ENCODE peak calls at places on chromosomes 12 and 14, in ten cellular contexts. S, P, I, F, T, Q, D, G, V and Z are unnamed samples.

GRCh38 chr12:132176358-132176919 is 32.2 kb downstream of the NOC4L start:
- DNase-seq in V (no peak), D (no peak), I (no peak), T (no peak), Q (no peak), F (no peak), S (no peak), G (peak), P (no peak), Z (no peak)

GRCh38 chr12:26723379-26724308 is 109.3 kb downstream of the ITPR2 start:
- DNase-seq in Q (peak), G (no peak), P (no peak), I (no peak), S (peak), V (no peak), T (peak), D (peak), F (peak), Z (peak)

GRCh38 chr12:124842073-124842749 is 21.5 kb downstream of the SCARB1 start:
- DNase-seq in T (no peak), F (no peak), D (no peak), I (no peak), Q (no peak), V (no peak), G (no peak), P (no peak), S (peak), Z (no peak)

GRCh38 chr14:51206462-51206861 is 33.6 kb upstream of the TMX1 start:
- DNase-seq in G (no peak), D (no peak), Q (no peak), S (no peak), V (no peak), I (no peak), P (no peak), T (no peak), F (no peak), Z (no peak)

GRCh38 chr12:53299101-53299453 is 418 bp upstream of the MYG1 start:
- DNase-seq in F (peak), V (peak), P (no peak), G (no peak), T (peak), Q (peak), S (no peak), I (peak), D (peak), Z (peak)

GRCh38 chr12:6963016-6963731 is 7.3 kb downstream of the PHB2 start:
- DNase-seq in D (no peak), Q (no peak), F (no peak), I (no peak), T (no peak), G (peak), P (no peak), S (peak), V (peak), Z (no peak)

GRCh38 chr12:52380271-52380694 is 5.2 kb downstream of the KRT84 start:
- DNase-seq in T (peak), I (peak), F (peak), G (no peak), V (peak), D (peak), P (no peak), S (no peak), Q (peak), Z (peak)

GRCh38 chr12:106908561-106908960 is 47.1 kb upstream of the TMEM263 start:
- DNase-seq in V (no peak), P (no peak), I (no peak), Q (no peak), T (no peak), F (no peak), S (no peak), D (no peak), G (no peak), Z (no peak)

GRCh38 chr14:32012062-32012461 is 65.0 kb upstream of the ARHGAP5 start:
- DNase-seq in S (no peak), G (no peak), D (no peak), P (no peak), F (no peak), T (no peak), V (no peak), I (no peak), Q (peak), Z (peak)

GRCh38 chr12:43930032-43930431 is 94.2 kb downstream of the TMEM117 start:
- DNase-seq in T (no peak), F (no peak), D (no peak), Q (no peak), P (no peak), I (no peak), G (no peak), S (no peak), V (no peak), Z (no peak)

GRCh38 chr12:43931187-43931586 is 95.3 kb downstream of the TMEM117 start:
- DNase-seq in Q (no peak), G (no peak), T (no peak), F (no peak), V (no peak), P (no peak), I (no peak), S (no peak), D (no peak), Z (no peak)
- TF ChIP-seq CTCF in Q (no peak), G (no peak), T (no peak), F (no peak), V (no peak), P (no peak), I (no peak), S (no peak), D (no peak), Z (no peak)

GRCh38 chr12:56255671-56256070 is 2.5 kb downstream of the ANKRD52 start:
- DNase-seq in D (no peak), P (no peak), V (no peak), S (no peak), Q (no peak), F (no peak), I (no peak), T (no peak), G (peak), Z (no peak)

GRCh38 chr12:56257071-56257470 is 1.1 kb downstream of the ANKRD52 start:
- DNase-seq in F (no peak), V (no peak), S (no peak), T (no peak), Q (no peak), P (no peak), G (no peak), D (no peak), I (no peak), Z (no peak)

GRCh38 chr12:56258068-56258819 is at the start of gene ANKRD52:
- DNase-seq in S (peak), F (peak), T (peak), Q (peak), I (peak), P (peak), D (peak), G (peak), V (peak), Z (peak)

GRCh38 chr12:56257491-56258067 is 605 bp downstream of the ANKRD52 start:
- DNase-seq in T (no peak), Q (peak), G (no peak), F (peak), I (peak), S (no peak), P (no peak), V (no peak), D (peak), Z (peak)

GRCh38 chr12:56256326-56256960 is 1.7 kb downstream of the ANKRD52 start:
- DNase-seq in I (peak), S (no peak), P (no peak), Q (peak), F (peak), V (no peak), T (peak), D (peak), G (peak), Z (peak)
- H3K4me3 ChIP-seq in I (peak), S (no peak), P (peak), Q (no peak), F (peak), V (no peak), T (peak), D (peak), G (peak), Z (peak)

GRCh38 chr14:60648934-60649814 is at the start of gene SIX1:
- DNase-seq in D (peak), G (peak), S (peak), P (peak), I (peak), T (peak), F (peak), Q (peak), V (peak), Z (peak)

GRCh38 chr14:60647081-60647836 is 2.0 kb downstream of the SIX1 start:
- DNase-seq in Q (peak), G (peak), I (peak), P (no peak), T (peak), V (peak), D (peak), F (peak), S (no peak), Z (no peak)

GRCh38 chr14:60647837-60648168 is 1.5 kb downstream of the SIX1 start:
- DNase-seq in V (no peak), I (no peak), Q (no peak), S (no peak), G (no peak), P (no peak), D (no peak), T (no peak), F (no peak), Z (no peak)

GRCh38 chr14:60649815-60650381 is 621 bp upstream of the SIX1 start:
- DNase-seq in S (no peak), T (no peak), V (no peak), Q (peak), I (peak), G (peak), D (peak), F (peak), P (no peak), Z (no peak)

GRCh38 chr14:60648169-60648933 is 926 bp downstream of the SIX1 start:
- DNase-seq in D (peak), T (peak), F (peak), S (no peak), V (peak), P (no peak), G (peak), I (peak), Q (peak), Z (peak)
- TF ChIP-seq CTCF in D (no peak), T (no peak), F (no peak), S (no peak), V (no peak), P (no peak), G (no peak), I (no peak), Q (no peak), Z (no peak)

GRCh38 chr12:31370645-31371620 is 45.0 kb upstream of the SINHCAF start:
- DNase-seq in I (no peak), P (no peak), V (no peak), T (no peak), F (peak), S (no peak), D (no peak), Q (peak), G (no peak), Z (peak)
- H3K4me3 ChIP-seq in I (no peak), P (no peak), V (peak), T (peak), F (no peak), S (peak), D (no peak), Q (no peak), G (peak), Z (no peak)

GRCh38 chr12:128258866-128259555 is 8.0 kb upstream of the TMEM132C start:
- DNase-seq in D (no peak), F (no peak), T (no peak), S (no peak), Q (no peak), P (no peak), V (no peak), I (no peak), G (no peak), Z (no peak)

GRCh38 chr12:128265566-128265965 is 1.4 kb upstream of the TMEM132C start:
- DNase-seq in G (no peak), I (no peak), S (peak), P (no peak), Q (no peak), V (no peak), F (no peak), D (no peak), T (no peak), Z (no peak)

GRCh38 chr12:128261757-128262156 is 5.2 kb upstream of the TMEM132C start:
- DNase-seq in F (no peak), Q (no peak), I (no peak), P (no peak), V (no peak), T (no peak), S (no peak), G (no peak), D (no peak), Z (no peak)

GRCh38 chr12:128259556-128260070 is 7.4 kb upstream of the TMEM132C start:
- DNase-seq in V (no peak), D (peak), G (no peak), I (peak), Q (peak), S (peak), T (no peak), P (no peak), F (no peak), Z (peak)
- TF ChIP-seq CTCF in V (peak), D (peak), G (peak), I (peak), Q (peak), S (peak), T (peak), P (no peak), F (peak), Z (peak)

DNA sequence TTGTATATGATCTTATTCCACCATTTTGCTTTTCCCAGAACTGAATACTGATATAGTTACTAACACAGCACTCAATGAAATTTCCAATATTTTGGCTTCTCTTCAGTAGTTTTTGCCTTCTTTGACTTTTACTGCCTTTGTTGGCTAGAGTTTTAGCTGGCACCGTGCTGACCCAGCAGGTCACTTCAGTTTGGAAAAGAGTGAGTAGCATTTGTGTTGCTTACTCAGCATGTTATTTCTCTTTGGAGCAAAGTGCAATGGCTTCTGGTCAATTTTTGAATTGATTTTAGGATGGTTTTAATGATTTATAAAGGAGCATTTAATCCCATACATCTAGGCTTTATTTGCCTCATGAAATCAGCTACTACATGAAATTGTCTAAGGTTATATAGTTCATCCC is 119.2 kb downstream of the ETNK1 start:
- DNase-seq in D (no peak), P (no peak), Q (no peak), G (no peak), F (no peak), S (no peak), T (no peak), V (no peak), I (no peak), Z (no peak)
- H3K4me3 ChIP-seq in D (no peak), P (no peak), Q (no peak), G (no peak), F (no peak), S (no peak), T (no peak), V (no peak), I (no peak), Z (no peak)